ENCODE peak calls at places on chromosomes 7 and 10, in four cellular contexts. One of them, this sample, is unnamed.

GRCh38 chr7:47940482-47941001 is 7.7 kb downstream of the PKD1L1 start:
- DNase-seq in HCT116: no peak
- DNase-seq in GM12878: no peak
- DNase-seq in HepG2: no peak
- DNase-seq in this sample: no peak

GRCh38 chr10:14416308-14416700 is 85.6 kb upstream of the FRMD4A start:
- DNase-seq in HCT116: no peak
- DNase-seq in GM12878: no peak
- DNase-seq in HepG2: no peak
- DNase-seq in this sample: no peak

GRCh38 chr7:69871886-69872592 is 273.8 kb downstream of the AUTS2 start:
- DNase-seq in HCT116: no peak
- DNase-seq in GM12878: no peak
- DNase-seq in HepG2: no peak
- DNase-seq in this sample: no peak

GRCh38 chr10:94343159-94343558 is 19.6 kb downstream of the NOC3L start:
- DNase-seq in HCT116: no peak
- DNase-seq in GM12878: no peak
- DNase-seq in HepG2: no peak
- DNase-seq in this sample: no peak

GRCh38 chr10:101158101-101159058 is 27.3 kb downstream of the TLX1 start:
- DNase-seq in HCT116: no peak
- DNase-seq in GM12878: no peak
- DNase-seq in HepG2: no peak
- DNase-seq in this sample: no peak

GRCh38 chr7:146115665-146116451 is 743 bp upstream of the CNTNAP2 start:
- DNase-seq in HCT116: no peak
- DNase-seq in GM12878: no peak
- DNase-seq in HepG2: no peak
- DNase-seq in this sample: peak; percentile 55

GRCh38 chr10:46216836-46217748 is 69.7 kb upstream of the ANTXRL start:
- DNase-seq in HCT116: no peak
- DNase-seq in GM12878: no peak
- DNase-seq in HepG2: no peak
- DNase-seq in this sample: no peak

GRCh38 chr10:72953687-72954086 is 919 bp downstream of the PLA2G12B start:
- DNase-seq in HCT116: no peak
- DNase-seq in GM12878: no peak
- DNase-seq in HepG2: peak; percentile 21
- DNase-seq in this sample: no peak

GRCh38 chr7:155808551-155809331 is 3.5 kb downstream of the SHH start:
- DNase-seq in HCT116: no peak
- DNase-seq in GM12878: no peak
- DNase-seq in HepG2: peak; percentile 65
- DNase-seq in this sample: no peak

GRCh38 chr7:87370660-87371180 is 25.3 kb downstream of the CROT start:
- DNase-seq in HCT116: no peak
- DNase-seq in GM12878: no peak
- DNase-seq in HepG2: peak; percentile 8
- DNase-seq in this sample: peak; percentile 39

GRCh38 chr10:28331821-28332220 is 29.0 kb upstream of the MPP7 start:
- DNase-seq in HCT116: no peak
- DNase-seq in GM12878: no peak
- DNase-seq in HepG2: no peak
- DNase-seq in this sample: peak; percentile 15

GRCh38 chr7:45973725-45974532 is 52.9 kb upstream of the IGFBP3 start:
- DNase-seq in HCT116: no peak
- DNase-seq in GM12878: no peak
- DNase-seq in HepG2: peak; percentile 98
- DNase-seq in this sample: no peak

DNA sequence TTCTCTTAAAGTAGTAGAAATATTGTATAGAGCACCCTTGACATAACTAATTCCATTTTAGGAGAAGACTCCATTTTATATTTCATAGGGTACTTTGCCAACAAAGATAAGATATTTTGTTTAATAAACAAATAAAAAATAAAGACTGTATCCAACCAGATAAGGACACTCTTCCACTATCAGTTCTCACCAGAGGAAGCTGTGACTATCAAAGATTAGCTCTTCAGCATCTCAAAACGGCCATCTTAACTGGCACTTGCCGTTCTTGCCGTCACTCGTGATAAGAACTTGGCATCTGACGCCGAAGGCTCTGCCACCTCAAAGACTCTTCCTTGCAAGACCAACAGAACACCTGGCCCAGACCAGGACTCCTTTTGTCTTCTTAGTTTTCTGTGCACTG is 26.3 kb upstream of the AKR1B1 start:
- DNase-seq in HCT116: no peak
- DNase-seq in GM12878: no peak
- DNase-seq in HepG2: no peak
- DNase-seq in this sample: no peak
- TF ChIP-seq JUND in HCT116: no peak
- TF ChIP-seq JUND in GM12878: no peak
- TF ChIP-seq JUND in HepG2: no peak
- TF ChIP-seq JUND in this sample: no peak

GRCh38 chr10:22495396-22495795 is 150.1 kb downstream of the SPAG6 start:
- DNase-seq in HCT116: no peak
- DNase-seq in GM12878: no peak
- DNase-seq in HepG2: no peak
- DNase-seq in this sample: no peak

GRCh38 chr10:22489975-22490374 is 144.7 kb downstream of the SPAG6 start:
- DNase-seq in HCT116: no peak
- DNase-seq in GM12878: no peak
- DNase-seq in HepG2: no peak
- DNase-seq in this sample: no peak

GRCh38 chr10:22491480-22491879 is 146.2 kb downstream of the SPAG6 start:
- DNase-seq in HCT116: no peak
- DNase-seq in GM12878: no peak
- DNase-seq in HepG2: no peak
- DNase-seq in this sample: no peak

GRCh38 chr10:22491931-22492615 is 146.8 kb downstream of the SPAG6 start:
- DNase-seq in HCT116: no peak
- DNase-seq in GM12878: no peak
- DNase-seq in HepG2: no peak
- DNase-seq in this sample: no peak

DNA sequence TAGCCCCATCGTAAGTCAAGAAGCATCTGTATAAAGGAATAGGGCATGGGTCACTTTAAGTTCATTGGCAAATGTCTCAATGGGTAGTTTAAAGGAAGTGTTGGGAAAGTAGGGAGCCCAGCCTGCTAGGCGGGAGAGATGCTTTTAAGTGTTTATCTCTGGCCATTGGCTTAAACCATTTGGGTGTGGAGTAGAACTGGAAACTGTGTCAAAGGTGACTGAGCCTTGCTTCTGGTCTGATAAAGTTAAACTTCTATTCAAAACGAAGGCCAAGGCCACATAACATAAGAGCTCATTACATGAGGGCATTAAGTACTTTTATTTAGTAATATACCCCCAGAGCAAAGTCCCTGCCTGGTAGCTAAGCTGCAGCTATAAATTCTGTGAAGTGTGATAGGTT is 148.7 kb downstream of the SPAG6 start:
- DNase-seq in HCT116: no peak
- DNase-seq in GM12878: no peak
- DNase-seq in HepG2: no peak
- DNase-seq in this sample: no peak
- TF ChIP-seq JUND in HCT116: no peak
- TF ChIP-seq JUND in GM12878: no peak
- TF ChIP-seq JUND in HepG2: no peak
- TF ChIP-seq JUND in this sample: no peak

DNA sequence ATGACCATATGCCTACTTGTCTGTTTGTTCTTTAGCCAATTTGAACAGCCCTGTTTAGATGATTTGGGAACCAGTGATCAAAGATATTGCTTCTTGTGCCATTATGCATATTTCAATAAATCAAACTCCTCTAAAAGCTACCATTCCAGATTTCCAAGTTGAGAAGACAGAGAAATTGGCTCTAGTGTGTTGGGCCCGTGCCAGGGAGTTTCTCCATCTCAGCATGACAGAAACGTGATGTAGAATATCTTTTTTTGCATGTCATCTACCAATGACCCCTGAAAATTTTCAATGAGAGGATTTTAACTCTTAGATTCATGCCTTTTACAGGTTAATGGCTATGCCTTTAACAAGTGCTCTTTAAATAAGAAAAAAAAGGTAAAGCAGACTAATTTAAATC is 50.7 kb upstream of the CABCOCO1 start:
- DNase-seq in HCT116: no peak
- DNase-seq in GM12878: no peak
- DNase-seq in HepG2: no peak
- DNase-seq in this sample: peak; percentile 47
- TF ChIP-seq JUND in HCT116: no peak
- TF ChIP-seq JUND in GM12878: no peak
- TF ChIP-seq JUND in HepG2: no peak
- TF ChIP-seq JUND in this sample: no peak

GRCh38 chr10:75168275-75168674 is 42.3 kb upstream of the VDAC2 start:
- DNase-seq in HCT116: no peak
- DNase-seq in GM12878: no peak
- DNase-seq in HepG2: peak; percentile 90
- DNase-seq in this sample: no peak
- TF ChIP-seq JUND in HCT116: no peak
- TF ChIP-seq JUND in GM12878: no peak
- TF ChIP-seq JUND in HepG2: no peak
- TF ChIP-seq JUND in this sample: no peak

DNA sequence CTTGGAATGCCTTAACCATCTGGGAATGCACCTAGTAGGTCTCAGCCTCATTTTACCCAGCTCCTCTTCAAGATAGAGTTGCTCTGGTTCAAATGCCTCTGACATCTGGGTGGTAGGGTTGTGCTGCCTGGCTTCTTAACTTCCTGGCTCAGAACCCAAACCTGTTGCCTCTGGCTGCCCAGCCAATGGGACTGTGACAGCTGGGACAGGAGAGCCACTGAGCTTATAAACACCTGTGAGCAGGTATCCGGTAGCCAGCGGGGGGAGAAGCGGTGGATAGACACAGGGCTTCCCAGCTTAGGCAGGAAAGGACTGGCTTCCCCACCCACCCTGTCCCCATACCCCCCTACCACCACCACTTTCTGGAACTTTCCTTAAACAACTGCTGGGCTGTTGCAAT is 115.8 kb upstream of the CARD11 start:
- DNase-seq in HCT116: no peak
- DNase-seq in GM12878: no peak
- DNase-seq in HepG2: no peak
- DNase-seq in this sample: no peak
- TF ChIP-seq JUND in HCT116: no peak
- TF ChIP-seq JUND in GM12878: no peak
- TF ChIP-seq JUND in HepG2: no peak
- TF ChIP-seq JUND in this sample: no peak

DNA sequence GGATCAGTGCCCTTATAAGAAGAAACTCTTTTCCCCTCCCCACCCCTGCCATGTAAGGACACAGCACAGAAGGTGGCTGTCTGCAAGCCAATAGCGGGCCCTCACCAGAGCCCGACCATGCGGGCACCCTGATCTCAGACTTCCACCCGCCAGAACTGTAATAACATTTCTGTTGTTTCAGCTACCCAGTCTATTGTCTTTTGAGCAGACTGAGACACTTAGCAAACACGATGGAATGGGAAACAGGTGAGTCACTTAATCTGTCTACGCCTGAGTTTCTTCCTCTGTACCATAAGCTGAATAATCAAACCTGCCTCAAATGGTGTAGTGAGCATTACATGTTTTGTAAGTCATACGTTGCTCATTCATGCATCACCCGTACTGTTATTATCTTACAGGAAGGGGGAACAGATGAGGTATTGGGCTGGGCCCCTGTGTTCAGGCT is 58.2 kb downstream of the STRA8 start:
- DNase-seq in HCT116: no peak
- DNase-seq in GM12878: no peak
- DNase-seq in HepG2: peak; percentile 7
- DNase-seq in this sample: no peak
- TF ChIP-seq JUND in HCT116: no peak
- TF ChIP-seq JUND in GM12878: no peak
- TF ChIP-seq JUND in HepG2: no peak
- TF ChIP-seq JUND in this sample: no peak

GRCh38 chr7:84060760-84061261 is 133.8 kb downstream of the SEMA3A start:
- DNase-seq in HCT116: no peak
- DNase-seq in GM12878: no peak
- DNase-seq in HepG2: no peak
- DNase-seq in this sample: no peak
- TF ChIP-seq JUND in HCT116: no peak
- TF ChIP-seq JUND in GM12878: no peak
- TF ChIP-seq JUND in HepG2: no peak
- TF ChIP-seq JUND in this sample: no peak

GRCh38 chr7:39529582-39529981 is 36.6 kb upstream of the YAE1 start:
- DNase-seq in HCT116: no peak
- DNase-seq in GM12878: no peak
- DNase-seq in HepG2: no peak
- DNase-seq in this sample: no peak

GRCh38 chr7:39531818-39532217 is 34.4 kb upstream of the YAE1 start:
- DNase-seq in HCT116: no peak
- DNase-seq in GM12878: no peak
- DNase-seq in HepG2: no peak
- DNase-seq in this sample: no peak

GRCh38 chr7:39527951-39528350 is 38.3 kb upstream of the YAE1 start:
- DNase-seq in HCT116: no peak
- DNase-seq in GM12878: no peak
- DNase-seq in HepG2: no peak
- DNase-seq in this sample: no peak

GRCh38 chr7:39534599-39534998 is 31.6 kb upstream of the YAE1 start:
- DNase-seq in HCT116: no peak
- DNase-seq in GM12878: no peak
- DNase-seq in HepG2: no peak
- DNase-seq in this sample: no peak

DNA sequence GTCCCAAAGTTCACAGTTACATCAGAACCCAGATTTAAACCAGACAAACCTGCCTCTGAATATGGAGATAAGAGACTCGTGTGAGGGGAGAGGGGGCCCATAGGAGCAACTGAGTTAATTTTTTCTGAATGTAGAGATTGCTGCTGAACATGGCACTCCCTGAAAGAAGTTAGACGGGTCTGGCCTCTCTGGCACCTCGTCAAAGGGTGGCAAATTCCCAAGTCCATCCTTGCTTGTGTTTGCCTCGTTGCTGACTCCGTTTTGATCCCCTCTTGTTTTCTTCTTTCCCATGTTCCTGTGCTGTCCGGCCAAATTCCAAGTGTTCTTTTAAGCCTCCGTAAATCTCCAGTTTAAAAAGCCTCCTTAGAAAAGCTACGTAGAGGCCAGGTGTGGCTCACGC is 35.2 kb upstream of the YAE1 start:
- DNase-seq in HCT116: no peak
- DNase-seq in GM12878: no peak
- DNase-seq in HepG2: no peak
- DNase-seq in this sample: no peak
- TF ChIP-seq JUND in HCT116: no peak
- TF ChIP-seq JUND in GM12878: no peak
- TF ChIP-seq JUND in HepG2: no peak
- TF ChIP-seq JUND in this sample: no peak

This sample was measured in T47D.